ENCODE peak calls at places on chromosomes 3 and 15, in eight cellular contexts. A, O, V, J, N, C, M and U are unnamed samples.

GRCh38 chr3:71374582-71374981 is 208.9 kb downstream of the FOXP1 start:
- DNase-seq in A (no peak), O (no peak), V (no peak), J (no peak), N (no peak), C (no peak), M (peak), U (no peak)

GRCh38 chr3:143222505-143222904 is 102.9 kb downstream of the CHST2 start:
- DNase-seq in A (no peak), O (no peak), V (no peak), J (no peak), N (peak), C (peak), M (no peak), U (no peak)

GRCh38 chr15:69723404-69724097 is 270.9 kb downstream of the RPLP1 start:
- DNase-seq in A (peak), O (no peak), V (no peak), J (peak), N (no peak), C (no peak), M (no peak), U (no peak)

GRCh38 chr3:2635511-2635910 is 474.7 kb downstream of the IL5RA start:
- DNase-seq in A (peak), O (no peak), V (no peak), J (no peak), N (no peak), C (no peak), M (no peak), U (no peak)

GRCh38 chr3:5687230-5687629 is 499.7 kb downstream of the EDEM1 start:
- DNase-seq in A (peak), O (no peak), V (no peak), J (no peak), N (no peak), C (no peak), M (no peak), U (no peak)

GRCh38 chr3:10185804-10186762 is 21.4 kb downstream of the IRAK2 start:
- DNase-seq in A (no peak), O (no peak), V (peak), J (no peak), N (peak), C (peak), M (no peak), U (no peak)

GRCh38 chr3:50241163-50241562 is 5.2 kb downstream of the GNAI2 start:
- DNase-seq in A (no peak), O (no peak), V (no peak), J (peak), N (no peak), C (no peak), M (no peak), U (no peak)

GRCh38 chr15:78879517-78880241 is 7.0 kb downstream of the MORF4L1 start:
- DNase-seq in A (no peak), O (no peak), V (no peak), J (no peak), N (no peak), C (no peak), M (no peak), U (no peak)

GRCh38 chr3:46861996-46862688 is 1.1 kb downstream of the MYL3 start:
- DNase-seq in A (no peak), O (no peak), V (no peak), J (no peak), N (no peak), C (no peak), M (no peak), U (no peak)

GRCh38 chr15:75203908-75204263 is 2.2 kb downstream of the C15orf39 start:
- DNase-seq in A (peak), O (no peak), V (no peak), J (no peak), N (no peak), C (no peak), M (no peak), U (no peak)

GRCh38 chr15:75206006-75206405 is 4.3 kb downstream of the C15orf39 start:
- DNase-seq in A (no peak), O (no peak), V (no peak), J (no peak), N (no peak), C (no peak), M (no peak), U (no peak)

GRCh38 chr15:75203017-75203907 is 1.6 kb downstream of the C15orf39 start:
- DNase-seq in A (no peak), O (no peak), V (no peak), J (no peak), N (peak), C (peak), M (no peak), U (no peak)

GRCh38 chr15:75204340-75205063 is 2.8 kb downstream of the C15orf39 start:
- DNase-seq in A (peak), O (peak), V (peak), J (peak), N (peak), C (peak), M (peak), U (peak)

GRCh38 chr15:75205064-75205395 is 3.3 kb downstream of the C15orf39 start:
- DNase-seq in A (no peak), O (no peak), V (no peak), J (no peak), N (no peak), C (no peak), M (no peak), U (no peak)
- TF ChIP-seq CTCF in A (no peak), O (no peak), V (no peak), J (no peak), N (no peak), C (no peak), M (no peak), U (no peak)

DNA sequence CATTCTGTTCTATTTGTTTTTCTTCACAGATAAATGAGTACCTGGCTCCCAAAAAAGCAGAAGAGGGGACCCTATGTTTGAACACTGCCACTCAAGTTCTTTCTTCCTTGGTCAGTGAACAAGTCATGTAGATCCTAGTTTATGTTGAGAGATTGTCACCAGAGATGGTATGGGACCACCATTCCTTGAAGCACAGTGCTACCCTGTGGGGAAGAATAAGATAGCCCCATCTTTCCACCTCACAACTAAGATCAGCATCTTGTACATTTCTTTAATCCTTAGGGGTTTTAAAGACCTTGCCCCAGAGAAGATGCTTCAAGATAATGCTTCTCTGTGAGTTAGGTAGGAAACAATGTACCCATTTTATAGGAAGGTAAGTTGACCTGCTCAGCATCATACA is 233.5 kb upstream of the WNT5A start:
- DNase-seq in A (peak), O (no peak), V (no peak), J (peak), N (peak), C (peak), M (no peak), U (no peak)
- TF ChIP-seq CTCF in A (peak), O (peak), V (no peak), J (peak), N (peak), C (peak), M (no peak), U (peak)

GRCh38 chr15:31328999-31329639 is 2.5 kb downstream of the KLF13 start:
- DNase-seq in A (peak), O (no peak), V (no peak), J (peak), N (no peak), C (no peak), M (no peak), U (no peak)

GRCh38 chr15:31327674-31328424 is 1.2 kb downstream of the KLF13 start:
- DNase-seq in A (peak), O (no peak), V (peak), J (peak), N (peak), C (peak), M (no peak), U (peak)

GRCh38 chr15:31326729-31327673 is at the start of gene KLF13:
- DNase-seq in A (no peak), O (no peak), V (no peak), J (no peak), N (peak), C (peak), M (no peak), U (no peak)

GRCh38 chr15:31329640-31330010 is 3.0 kb downstream of the KLF13 start:
- DNase-seq in A (no peak), O (no peak), V (no peak), J (no peak), N (no peak), C (no peak), M (no peak), U (no peak)

GRCh38 chr15:31328425-31328998 is 1.9 kb downstream of the KLF13 start:
- DNase-seq in A (peak), O (no peak), V (peak), J (no peak), N (peak), C (peak), M (no peak), U (no peak)
- TF ChIP-seq CTCF in A (no peak), O (no peak), V (no peak), J (no peak), N (no peak), C (no peak), M (no peak), U (no peak)

GRCh38 chr3:180085122-180085710 is 48.5 kb upstream of the PEX5L start:
- DNase-seq in A (peak), O (no peak), V (no peak), J (no peak), N (no peak), C (no peak), M (no peak), U (no peak)
- TF ChIP-seq CTCF in A (peak), O (no peak), V (no peak), J (peak), N (no peak), C (no peak), M (no peak), U (no peak)

GRCh38 chr3:78647735-78648134 is 1120.1 kb downstream of the ROBO1 start:
- DNase-seq in A (no peak), O (no peak), V (no peak), J (no peak), N (peak), C (peak), M (no peak), U (no peak)

GRCh38 chr3:78644847-78645246 is 1123.0 kb downstream of the ROBO1 start:
- DNase-seq in A (no peak), O (no peak), V (no peak), J (no peak), N (no peak), C (no peak), M (no peak), U (no peak)

GRCh38 chr3:78642471-78642870 is 1125.3 kb downstream of the ROBO1 start:
- DNase-seq in A (no peak), O (no peak), V (no peak), J (no peak), N (no peak), C (no peak), M (no peak), U (no peak)

GRCh38 chr3:78641703-78642102 is 1126.1 kb downstream of the ROBO1 start:
- DNase-seq in A (no peak), O (no peak), V (no peak), J (no peak), N (no peak), C (no peak), M (no peak), U (no peak)

GRCh38 chr3:78645628-78646310 is 1122.0 kb downstream of the ROBO1 start:
- DNase-seq in A (peak), O (peak), V (no peak), J (peak), N (peak), C (peak), M (no peak), U (no peak)
- TF ChIP-seq CTCF in A (peak), O (peak), V (peak), J (peak), N (peak), C (peak), M (peak), U (peak)

DNA sequence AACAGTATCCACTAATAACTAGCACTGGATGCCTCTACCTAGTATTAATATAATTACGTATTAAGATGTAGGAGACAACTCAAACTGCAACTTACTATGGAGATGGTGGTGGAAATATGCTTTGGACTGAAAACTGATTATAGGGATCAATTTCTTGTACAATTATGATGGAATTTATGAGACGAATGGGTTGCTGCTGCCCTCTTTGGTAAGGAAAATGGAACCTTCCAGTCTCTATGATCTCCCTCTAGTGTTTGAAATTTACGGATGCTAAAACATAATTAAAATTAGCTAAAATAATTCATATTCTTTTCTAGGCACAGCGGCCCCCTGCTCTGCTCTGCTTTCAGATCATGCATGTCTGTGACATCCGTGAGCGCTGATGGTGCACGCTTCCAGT is 132.3 kb downstream of the NR2F2 start:
- DNase-seq in A (no peak), O (no peak), V (no peak), J (no peak), N (peak), C (peak), M (no peak), U (no peak)
- TF ChIP-seq CTCF in A (no peak), O (peak), V (no peak), J (peak), N (peak), C (peak), M (peak), U (no peak)

GRCh38 chr15:94287794-94288246 is 56.5 kb downstream of the MCTP2 start:
- DNase-seq in A (peak), O (no peak), V (peak), J (peak), N (no peak), C (no peak), M (no peak), U (no peak)
- TF ChIP-seq CTCF in A (no peak), O (no peak), V (no peak), J (no peak), N (no peak), C (no peak), M (no peak), U (no peak)

DNA sequence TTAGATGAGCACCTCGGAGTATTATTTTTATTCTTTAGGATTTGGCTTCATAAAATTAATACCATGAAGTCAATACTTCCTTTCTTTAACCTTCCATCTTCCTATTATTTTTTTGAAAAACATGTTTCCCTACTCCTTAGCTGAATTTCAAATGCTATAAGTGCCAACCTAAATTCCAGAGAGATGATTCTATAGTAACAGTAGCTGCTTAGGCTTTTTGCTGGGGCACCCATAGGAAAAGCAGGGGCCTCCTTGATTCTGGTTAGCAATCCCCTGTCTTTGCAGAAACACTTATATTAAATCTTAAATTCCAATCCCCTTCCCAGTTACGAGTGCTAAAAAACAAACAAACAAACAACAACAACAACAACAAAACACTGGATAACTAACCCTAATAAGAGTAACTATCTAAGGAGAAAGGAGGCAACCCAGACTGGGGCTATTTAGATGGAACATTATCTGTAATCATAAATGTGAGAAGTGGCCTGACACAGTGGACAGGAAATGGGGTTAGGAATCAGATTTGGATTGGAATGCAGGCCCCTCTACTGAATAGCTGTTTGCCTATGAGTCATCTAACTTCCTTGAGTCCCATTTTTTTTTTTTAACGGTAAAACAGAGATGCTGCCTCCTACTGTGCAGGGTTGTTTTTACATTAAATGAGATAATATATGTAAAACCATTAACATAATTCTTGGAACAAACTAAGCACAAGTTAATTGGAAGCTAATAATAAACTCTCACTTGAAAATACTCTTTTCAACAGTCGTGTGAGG is 148.1 kb downstream of the WDR72 start:
- DNase-seq in A (no peak), O (no peak), V (no peak), J (peak), N (no peak), C (peak), M (no peak), U (no peak)
- TF ChIP-seq CTCF in A (no peak), O (no peak), V (no peak), J (no peak), N (no peak), C (no peak), M (no peak), U (no peak)